ENCODE peak calls at places on chromosomes 6 and 20, in nine cellular contexts. One of them, this sample, is unnamed.
A peak's percentile ranks its signal among the peaks of the same experiment; 100 is the strongest.

GRCh38 chr6:111921108-111921507 is 47.9 kb upstream of the FYN start:
- DNase-seq in WERI-Rb-1: peak; percentile 71
- DNase-seq in transverse colon: no peak
- DNase-seq in MM.1S: no peak
- DNase-seq in left lung: no peak
- DNase-seq in GM12878: no peak
- DNase-seq in breast epithelium: no peak
- DNase-seq in esophagus muscularis mucosa: no peak
- DNase-seq in heart left ventricle: no peak
- DNase-seq in this sample: no peak

GRCh38 chr20:18928626-18929025 is 115.0 kb downstream of the SCP2D1 start:
- DNase-seq in WERI-Rb-1: no peak
- DNase-seq in transverse colon: no peak
- DNase-seq in MM.1S: no peak
- DNase-seq in left lung: no peak
- DNase-seq in GM12878: no peak
- DNase-seq in breast epithelium: no peak
- DNase-seq in esophagus muscularis mucosa: no peak
- DNase-seq in heart left ventricle: no peak
- DNase-seq in this sample: no peak

GRCh38 chr6:139194740-139195139 is 59.9 kb downstream of the HECA start:
- DNase-seq in WERI-Rb-1: no peak
- DNase-seq in transverse colon: no peak
- DNase-seq in MM.1S: no peak
- DNase-seq in left lung: no peak
- DNase-seq in GM12878: no peak
- DNase-seq in breast epithelium: no peak
- DNase-seq in esophagus muscularis mucosa: no peak
- DNase-seq in heart left ventricle: no peak
- DNase-seq in this sample: no peak

GRCh38 chr20:63319164-63320040 is 26.4 kb downstream of the COL20A1 start:
- DNase-seq in WERI-Rb-1: no peak
- DNase-seq in transverse colon: no peak
- DNase-seq in MM.1S: no peak
- DNase-seq in left lung: no peak
- DNase-seq in GM12878: no peak
- DNase-seq in breast epithelium: no peak
- DNase-seq in esophagus muscularis mucosa: no peak
- DNase-seq in heart left ventricle: peak; percentile 54
- DNase-seq in this sample: no peak

GRCh38 chr6:51570168-51570921 is 517.1 kb downstream of the PKHD1 start:
- DNase-seq in WERI-Rb-1: no peak
- DNase-seq in transverse colon: no peak
- DNase-seq in MM.1S: no peak
- DNase-seq in left lung: no peak
- DNase-seq in GM12878: no peak
- DNase-seq in breast epithelium: no peak
- DNase-seq in esophagus muscularis mucosa: no peak
- DNase-seq in heart left ventricle: no peak
- DNase-seq in this sample: no peak

GRCh38 chr6:88665131-88665530 is 298.3 kb downstream of the RNGTT start:
- DNase-seq in WERI-Rb-1: no peak
- DNase-seq in transverse colon: no peak
- DNase-seq in MM.1S: no peak
- DNase-seq in left lung: no peak
- DNase-seq in GM12878: no peak
- DNase-seq in breast epithelium: no peak
- DNase-seq in esophagus muscularis mucosa: no peak
- DNase-seq in heart left ventricle: no peak
- DNase-seq in this sample: no peak

GRCh38 chr6:73372516-73372915 is 2.8 kb upstream of the OOEP start:
- DNase-seq in WERI-Rb-1: no peak
- DNase-seq in transverse colon: no peak
- DNase-seq in MM.1S: no peak
- DNase-seq in left lung: no peak
- DNase-seq in GM12878: no peak
- DNase-seq in breast epithelium: no peak
- DNase-seq in esophagus muscularis mucosa: no peak
- DNase-seq in heart left ventricle: no peak
- DNase-seq in this sample: no peak

GRCh38 chr20:48957521-48957920 is 36.0 kb downstream of the ARFGEF2 start:
- DNase-seq in WERI-Rb-1: no peak
- DNase-seq in transverse colon: no peak
- DNase-seq in MM.1S: no peak
- DNase-seq in left lung: no peak
- DNase-seq in GM12878: no peak
- DNase-seq in breast epithelium: no peak
- DNase-seq in esophagus muscularis mucosa: no peak
- DNase-seq in heart left ventricle: no peak
- DNase-seq in this sample: no peak

GRCh38 chr6:10763006-10763405 is 15.4 kb downstream of the TMEM14B start:
- DNase-seq in WERI-Rb-1: no peak
- DNase-seq in transverse colon: no peak
- DNase-seq in MM.1S: no peak
- DNase-seq in left lung: no peak
- DNase-seq in GM12878: no peak
- DNase-seq in breast epithelium: no peak
- DNase-seq in esophagus muscularis mucosa: no peak
- DNase-seq in heart left ventricle: no peak
- DNase-seq in this sample: no peak

GRCh38 chr6:107809966-107810365 is 14.1 kb downstream of the SCML4 start:
- DNase-seq in WERI-Rb-1: no peak
- DNase-seq in transverse colon: no peak
- DNase-seq in MM.1S: no peak
- DNase-seq in left lung: no peak
- DNase-seq in GM12878: no peak
- DNase-seq in breast epithelium: no peak
- DNase-seq in esophagus muscularis mucosa: peak; percentile 70
- DNase-seq in heart left ventricle: no peak
- DNase-seq in this sample: no peak

GRCh38 chr6:168999392-168999791 is 254.3 kb downstream of the THBS2 start:
- DNase-seq in WERI-Rb-1: no peak
- DNase-seq in transverse colon: peak; percentile 19
- DNase-seq in MM.1S: no peak
- DNase-seq in left lung: no peak
- DNase-seq in GM12878: no peak
- DNase-seq in breast epithelium: no peak
- DNase-seq in esophagus muscularis mucosa: no peak
- DNase-seq in heart left ventricle: no peak
- DNase-seq in this sample: no peak

GRCh38 chr6:111614833-111615582 is 9.3 kb upstream of the TRAF3IP2 start:
- DNase-seq in WERI-Rb-1: peak; percentile 83
- DNase-seq in transverse colon: peak; percentile 78
- DNase-seq in MM.1S: no peak
- DNase-seq in left lung: no peak
- DNase-seq in GM12878: no peak
- DNase-seq in breast epithelium: no peak
- DNase-seq in esophagus muscularis mucosa: no peak
- DNase-seq in heart left ventricle: no peak
- DNase-seq in this sample: no peak

GRCh38 chr6:5205877-5206840 is 54.6 kb downstream of the LYRM4 start:
- DNase-seq in WERI-Rb-1: peak; percentile 54
- DNase-seq in transverse colon: peak; percentile 11
- DNase-seq in MM.1S: no peak
- DNase-seq in left lung: no peak
- DNase-seq in GM12878: no peak
- DNase-seq in breast epithelium: no peak
- DNase-seq in esophagus muscularis mucosa: peak; percentile 94
- DNase-seq in heart left ventricle: peak; percentile 69
- DNase-seq in this sample: peak; percentile 80

GRCh38 chr20:54219751-54220426 is 12.0 kb downstream of the PFDN4 start:
- DNase-seq in WERI-Rb-1: no peak
- DNase-seq in transverse colon: no peak
- DNase-seq in MM.1S: peak; percentile 16
- DNase-seq in left lung: no peak
- DNase-seq in GM12878: no peak
- DNase-seq in breast epithelium: no peak
- DNase-seq in esophagus muscularis mucosa: no peak
- DNase-seq in heart left ventricle: no peak
- DNase-seq in this sample: no peak

DNA sequence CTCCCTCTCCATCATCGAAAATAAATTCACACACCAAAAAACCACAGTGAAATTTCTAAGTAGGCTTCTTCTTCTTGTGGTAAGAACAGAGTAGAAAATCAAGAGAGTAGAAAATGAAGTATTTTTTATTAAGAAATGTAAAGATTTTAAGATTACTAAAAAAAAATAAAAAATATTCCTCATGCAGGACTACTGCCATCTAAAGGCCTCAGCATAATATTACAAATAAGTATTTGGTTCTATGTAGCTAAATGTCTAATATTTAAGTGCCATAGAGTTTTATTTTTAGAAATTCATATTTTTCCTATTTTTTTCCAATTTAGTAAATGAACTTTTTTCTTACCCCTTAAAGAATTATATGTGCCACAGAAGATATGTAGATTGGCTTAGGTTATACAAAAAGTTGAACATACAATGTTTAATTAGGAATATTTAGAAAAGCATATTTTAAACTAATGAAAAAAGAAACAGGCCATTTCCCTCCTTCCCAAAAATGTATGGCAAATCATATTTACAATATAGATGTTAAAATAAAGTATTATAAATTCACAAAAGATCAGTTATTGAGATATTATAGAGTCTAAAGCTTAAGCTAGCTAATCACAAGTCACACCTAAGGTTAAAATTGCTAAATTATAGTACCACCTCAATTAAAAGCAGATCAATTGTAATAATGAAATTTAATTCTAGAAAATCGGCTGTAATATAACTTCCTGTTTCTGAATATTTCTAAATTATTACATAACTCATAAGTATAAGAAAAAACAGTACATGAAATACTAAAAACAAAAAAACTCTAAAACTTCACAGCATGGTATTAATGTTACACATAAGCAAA is 3.5 kb upstream of the NT5DC1 start:
- DNase-seq in WERI-Rb-1: no peak
- DNase-seq in transverse colon: no peak
- DNase-seq in MM.1S: no peak
- DNase-seq in left lung: no peak
- DNase-seq in GM12878: no peak
- DNase-seq in breast epithelium: no peak
- DNase-seq in esophagus muscularis mucosa: no peak
- DNase-seq in heart left ventricle: no peak
- DNase-seq in this sample: no peak
- TF ChIP-seq CTCF in WERI-Rb-1: no peak
- TF ChIP-seq CTCF in transverse colon: peak; percentile 40
- TF ChIP-seq CTCF in MM.1S: peak; percentile 24
- TF ChIP-seq CTCF in left lung: peak; percentile 60
- TF ChIP-seq CTCF in GM12878: peak; percentile 26
- TF ChIP-seq CTCF in breast epithelium: peak; percentile 37
- TF ChIP-seq CTCF in esophagus muscularis mucosa: peak; percentile 44
- TF ChIP-seq CTCF in heart left ventricle: peak; percentile 42
- TF ChIP-seq CTCF in this sample: peak; percentile 37

DNA sequence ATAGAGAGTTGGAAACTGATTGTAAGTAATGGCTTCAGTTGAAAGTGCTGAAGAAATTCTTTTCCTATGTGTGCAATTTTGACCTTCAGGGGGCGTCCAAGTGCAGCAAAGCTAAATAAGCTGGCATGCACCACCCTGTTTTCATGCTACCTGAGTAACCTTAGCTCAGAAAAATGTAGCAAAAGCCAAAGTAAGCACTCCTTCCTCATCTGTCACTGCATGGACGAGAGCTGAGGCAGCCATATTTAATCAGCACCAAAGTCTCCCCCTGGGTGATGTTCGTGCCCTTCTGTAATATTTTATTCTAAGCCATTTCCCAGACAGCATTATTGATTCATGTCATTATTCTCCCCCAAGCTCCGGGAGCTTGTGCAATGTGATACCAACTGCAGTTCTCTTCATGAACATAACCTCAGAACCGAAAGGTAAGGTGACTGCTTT is 123.1 kb downstream of the RPS12 start:
- DNase-seq in WERI-Rb-1: peak; percentile 59
- DNase-seq in transverse colon: peak; percentile 14
- DNase-seq in MM.1S: peak; percentile 70
- DNase-seq in left lung: no peak
- DNase-seq in GM12878: no peak
- DNase-seq in breast epithelium: peak; percentile 57
- DNase-seq in esophagus muscularis mucosa: no peak
- DNase-seq in heart left ventricle: no peak
- DNase-seq in this sample: peak; percentile 12
- H3K4me3 ChIP-seq in WERI-Rb-1: no peak overlapping the region
- H3K4me3 ChIP-seq in transverse colon: no peak overlapping the region
- H3K4me3 ChIP-seq in MM.1S: no peak overlapping the region
- H3K4me3 ChIP-seq in left lung: no peak overlapping the region
- H3K4me3 ChIP-seq in GM12878: no peak overlapping the region
- H3K4me3 ChIP-seq in breast epithelium: no peak overlapping the region
- H3K4me3 ChIP-seq in esophagus muscularis mucosa: no peak overlapping the region
- H3K4me3 ChIP-seq in heart left ventricle: no peak overlapping the region
- H3K4me3 ChIP-seq in this sample: no peak overlapping the region

GRCh38 chr20:60819511-60819910 is 432.6 kb upstream of the CDH4 start:
- DNase-seq in WERI-Rb-1: no peak
- DNase-seq in transverse colon: no peak
- DNase-seq in MM.1S: no peak
- DNase-seq in left lung: no peak
- DNase-seq in GM12878: no peak
- DNase-seq in breast epithelium: no peak
- DNase-seq in esophagus muscularis mucosa: peak; percentile 31
- DNase-seq in heart left ventricle: no peak
- DNase-seq in this sample: no peak
- H3K9me3 ChIP-seq in WERI-Rb-1: peaks cover 2% of the 10 kb centered on the region
- H3K9me3 ChIP-seq in transverse colon: no peaks in the 10 kb centered on the region
- H3K9me3 ChIP-seq in MM.1S: no peaks in the 10 kb centered on the region
- H3K9me3 ChIP-seq in left lung: no peaks in the 10 kb centered on the region
- H3K9me3 ChIP-seq in GM12878: no peaks in the 10 kb centered on the region
- H3K9me3 ChIP-seq in breast epithelium: no peaks in the 10 kb centered on the region
- H3K9me3 ChIP-seq in esophagus muscularis mucosa: no peaks in the 10 kb centered on the region
- H3K9me3 ChIP-seq in heart left ventricle: no peaks in the 10 kb centered on the region
- H3K9me3 ChIP-seq in this sample: no peaks in the 10 kb centered on the region

GRCh38 chr6:38942442-38942841 is 106.1 kb upstream of the GLP1R start:
- DNase-seq in WERI-Rb-1: no peak
- DNase-seq in transverse colon: no peak
- DNase-seq in MM.1S: no peak
- DNase-seq in left lung: no peak
- DNase-seq in GM12878: no peak
- DNase-seq in breast epithelium: no peak
- DNase-seq in esophagus muscularis mucosa: no peak
- DNase-seq in heart left ventricle: no peak
- DNase-seq in this sample: no peak

GRCh38 chr6:38935051-38935450 is 113.5 kb upstream of the GLP1R start:
- DNase-seq in WERI-Rb-1: no peak
- DNase-seq in transverse colon: no peak
- DNase-seq in MM.1S: no peak
- DNase-seq in left lung: no peak
- DNase-seq in GM12878: no peak
- DNase-seq in breast epithelium: no peak
- DNase-seq in esophagus muscularis mucosa: no peak
- DNase-seq in heart left ventricle: no peak
- DNase-seq in this sample: no peak

GRCh38 chr6:38943964-38944363 is 104.6 kb upstream of the GLP1R start:
- DNase-seq in WERI-Rb-1: no peak
- DNase-seq in transverse colon: no peak
- DNase-seq in MM.1S: no peak
- DNase-seq in left lung: no peak
- DNase-seq in GM12878: no peak
- DNase-seq in breast epithelium: no peak
- DNase-seq in esophagus muscularis mucosa: no peak
- DNase-seq in heart left ventricle: no peak
- DNase-seq in this sample: no peak

GRCh38 chr6:38937839-38938613 is 110.6 kb upstream of the GLP1R start:
- DNase-seq in WERI-Rb-1: no peak
- DNase-seq in transverse colon: no peak
- DNase-seq in MM.1S: no peak
- DNase-seq in left lung: no peak
- DNase-seq in GM12878: no peak
- DNase-seq in breast epithelium: no peak
- DNase-seq in esophagus muscularis mucosa: no peak
- DNase-seq in heart left ventricle: no peak
- DNase-seq in this sample: no peak

GRCh38 chr6:38938741-38939140 is 109.8 kb upstream of the GLP1R start:
- DNase-seq in WERI-Rb-1: no peak
- DNase-seq in transverse colon: no peak
- DNase-seq in MM.1S: no peak
- DNase-seq in left lung: no peak
- DNase-seq in GM12878: no peak
- DNase-seq in breast epithelium: no peak
- DNase-seq in esophagus muscularis mucosa: no peak
- DNase-seq in heart left ventricle: no peak
- DNase-seq in this sample: no peak
- TF ChIP-seq CTCF in WERI-Rb-1: no peak
- TF ChIP-seq CTCF in transverse colon: no peak
- TF ChIP-seq CTCF in MM.1S: no peak
- TF ChIP-seq CTCF in left lung: no peak
- TF ChIP-seq CTCF in GM12878: no peak
- TF ChIP-seq CTCF in breast epithelium: no peak
- TF ChIP-seq CTCF in esophagus muscularis mucosa: no peak
- TF ChIP-seq CTCF in heart left ventricle: no peak
- TF ChIP-seq CTCF in this sample: no peak